ENCODE peak calls at places on chromosomes 4 and X, in nine cellular contexts. W, X, Y, K, P, R, L, H and A are unnamed samples. For H3K4me1, the result is how much of the 10 kb centered on the place peaks cover.

GRCh38 chr4:94168321-94168720 is 39.3 kb upstream of the SMARCAD1 start:
- DNase-seq in W (no peak), R (no peak), X (no peak), P (no peak), K (no peak), Y (no peak), L (no peak), H (no peak), A (no peak)

GRCh38 chrX:100647739-100648138 is 3.7 kb downstream of the SRPX2 start:
- DNase-seq in P (no peak), K (no peak), W (no peak), H (no peak), L (no peak), Y (no peak), X (no peak), R (no peak), A (no peak)

GRCh38 chr4:88860594-88860993 is 163.0 kb upstream of the NAP1L5 start:
- DNase-seq in K (no peak), L (no peak), H (no peak), R (no peak), X (no peak), Y (no peak), P (peak), W (no peak), A (no peak)

GRCh38 chr4:4869380-4869723 is 9.9 kb downstream of the MSX1 start:
- DNase-seq in R (no peak), X (no peak), Y (no peak), W (no peak), P (no peak), H (no peak), L (no peak), K (no peak), A (no peak)

GRCh38 chr4:89298788-89299152 is 8.8 kb downstream of the GPRIN3 start:
- DNase-seq in L (no peak), H (no peak), R (no peak), W (no peak), P (no peak), K (no peak), X (no peak), Y (no peak), A (no peak)

GRCh38 chr4:16843831-16844508 is 54.5 kb downstream of the LDB2 start:
- DNase-seq in X (no peak), Y (no peak), P (peak), R (no peak), W (no peak), L (no peak), H (no peak), K (no peak), A (no peak)

GRCh38 chrX:130578906-130579305 is 177.1 kb downstream of the RBMX2 start:
- DNase-seq in Y (no peak), W (no peak), X (no peak), H (no peak), R (no peak), K (no peak), L (no peak), P (no peak), A (no peak)

GRCh38 chrX:17846045-17846444 is 15.1 kb downstream of the RAI2 start:
- DNase-seq in X (no peak), L (no peak), K (no peak), R (no peak), W (no peak), Y (no peak), H (no peak), P (no peak), A (no peak)

GRCh38 chrX:15334561-15334960 is 762 bp downstream of the PIGA start:
- DNase-seq in R (no peak), W (no peak), Y (no peak), H (no peak), P (peak), X (no peak), L (no peak), K (no peak), A (peak)

GRCh38 chr4:142242156-142242555 is 603.9 kb downstream of the INPP4B start:
- DNase-seq in X (no peak), L (no peak), H (no peak), Y (no peak), P (no peak), W (no peak), K (no peak), R (no peak), A (no peak)

GRCh38 chrX:36867143-36867542 is 141.0 kb upstream of the FAM47C start:
- DNase-seq in W (no peak), H (no peak), Y (no peak), K (no peak), X (no peak), R (no peak), L (no peak), P (peak), A (no peak)

GRCh38 chrX:46637937-46638336 is 64.4 kb downstream of the CHST7 start:
- DNase-seq in Y (no peak), P (peak), H (no peak), R (peak), L (no peak), W (no peak), K (no peak), X (no peak), A (no peak)

GRCh38 chr4:45033676-45034410 is 307.5 kb upstream of the GNPDA2 start:
- DNase-seq in W (no peak), H (no peak), X (peak), K (no peak), Y (no peak), P (no peak), R (no peak), L (no peak), A (no peak)

GRCh38 chrX:111244238-111244750 is 26.0 kb downstream of the CAPN6 start:
- DNase-seq in X (no peak), K (peak), P (peak), L (no peak), H (no peak), Y (no peak), R (no peak), W (no peak), A (no peak)

GRCh38 chr4:148007303-148007702 is 275.4 kb downstream of the ARHGAP10 start:
- DNase-seq in X (no peak), P (peak), L (peak), K (peak), R (no peak), W (no peak), Y (no peak), H (peak), A (peak)

GRCh38 chr4:56976878-56977320 is 507 bp downstream of the NOA1 start:
- DNase-seq in K (peak), W (no peak), R (no peak), P (no peak), X (no peak), H (peak), L (no peak), Y (no peak), A (peak)

GRCh38 chrX:71922697-71923096 is 12.1 kb downstream of the NHSL2 start:
- DNase-seq in R (no peak), L (no peak), P (no peak), H (no peak), W (no peak), X (no peak), K (no peak), Y (no peak), A (no peak)
- H3K4me1 ChIP-seq in R (under half), L (under half), P (under half), H (under half), W (under half), X (under half), K (under half), Y (under half), A (under half)

DNA sequence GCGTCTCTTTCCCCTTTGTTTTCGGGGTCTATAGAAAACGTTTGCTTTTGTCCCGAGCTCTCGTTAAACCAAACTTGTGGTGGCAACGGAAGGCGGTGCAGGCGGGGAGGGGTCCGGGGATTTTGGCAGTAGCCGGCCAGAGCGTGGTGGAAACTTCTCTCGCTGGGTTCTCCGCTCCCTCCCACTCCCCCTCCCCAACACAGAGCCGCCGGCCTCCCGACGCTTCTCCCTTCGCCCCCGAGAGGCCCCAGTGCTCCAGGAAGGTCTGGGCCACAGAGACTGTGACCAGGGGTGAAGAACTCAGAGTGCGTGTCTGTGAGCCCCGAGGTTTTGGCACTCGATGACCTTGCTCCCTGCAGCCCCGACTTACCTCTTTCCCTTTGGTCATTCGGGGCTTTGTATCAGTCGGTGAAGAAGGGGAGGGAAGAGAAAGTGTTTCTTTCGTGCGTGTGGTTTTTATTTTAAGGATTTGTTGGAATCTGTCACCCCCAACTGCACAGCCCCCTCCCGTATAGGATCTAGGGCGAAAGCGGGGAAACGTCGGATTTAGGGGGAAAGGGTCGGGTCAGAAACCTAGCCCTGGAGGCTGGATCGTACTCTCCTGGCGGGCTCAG is 9.0 kb upstream of the BCOR start:
- DNase-seq in W (no peak), K (no peak), Y (no peak), P (no peak), L (no peak), H (no peak), X (no peak), R (no peak), A (no peak)
- TF ChIP-seq POLR2A in W (no peak), K (no peak), Y (no peak), P (no peak), L (no peak), H (no peak), X (no peak), R (no peak), A (peak)

GRCh38 chrX:19707472-19707871 is 179.9 kb downstream of the SH3KBP1 start:
- DNase-seq in Y (no peak), W (no peak), K (no peak), L (no peak), R (no peak), H (no peak), X (no peak), P (no peak), A (no peak)

GRCh38 chrX:19708683-19709082 is 178.7 kb downstream of the SH3KBP1 start:
- DNase-seq in X (no peak), P (no peak), L (no peak), K (no peak), Y (no peak), R (no peak), H (no peak), W (no peak), A (no peak)

GRCh38 chrX:19702856-19703255 is 184.5 kb downstream of the SH3KBP1 start:
- DNase-seq in P (no peak), Y (no peak), K (no peak), X (no peak), H (no peak), W (no peak), R (no peak), L (no peak), A (no peak)

GRCh38 chrX:19705196-19705769 is 182.1 kb downstream of the SH3KBP1 start:
- DNase-seq in K (no peak), X (no peak), R (no peak), H (no peak), L (no peak), W (no peak), P (no peak), Y (no peak), A (no peak)

GRCh38 chrX:19704117-19704516 is 183.3 kb downstream of the SH3KBP1 start:
- DNase-seq in H (no peak), P (no peak), Y (no peak), W (no peak), L (no peak), X (no peak), R (no peak), K (no peak), A (no peak)
- H3K4me1 ChIP-seq in H (under half), P (under half), Y (under half), W (under half), L (under half), X (under half), R (under half), K (under half), A (under half)

DNA sequence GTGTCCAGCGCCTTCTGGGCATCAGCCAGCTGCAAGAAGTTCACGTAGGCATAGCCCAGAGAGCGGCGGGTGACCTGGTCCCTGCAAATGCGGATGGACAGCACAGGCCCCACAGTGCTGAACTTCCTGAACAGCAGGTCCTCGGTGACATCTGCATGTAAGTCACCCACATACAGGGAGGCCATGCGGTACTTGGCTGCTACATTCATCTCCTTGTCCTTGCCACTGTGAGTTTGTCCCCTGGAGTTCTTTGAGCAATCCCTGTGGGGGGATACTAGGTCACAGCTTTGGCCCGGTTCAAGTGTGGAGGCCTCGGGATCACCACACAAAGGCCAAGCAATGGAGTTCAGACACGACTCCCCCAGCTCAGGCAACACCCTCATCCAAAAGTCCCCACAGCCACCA is 776 bp downstream of the PABPC4L start:
- DNase-seq in X (no peak), K (no peak), P (no peak), R (no peak), L (no peak), W (no peak), H (no peak), Y (no peak), A (no peak)
- TF ChIP-seq POLR2A in X (no peak), K (no peak), P (no peak), R (no peak), L (no peak), W (no peak), H (no peak), Y (no peak), A (no peak)